ENCODE peak calls at places on chromosomes 12 and 14, in ten cellular contexts. Q is WTC11; G is iPS DF 6.9; K is GM04503; B is Kasumi-1; J is ovary; R is RWPE2; H is midbrain; L is effector CD4-positive, alpha-beta T cell; T is HT-29. S is an unnamed sample.

GRCh38 chr14:104697892-104698583 is 8.6 kb downstream of the INF2 start:
- DNase-seq in Q (no peak), G (no peak), K (no peak), B (no peak), J (no peak), R (no peak), H (no peak), L (no peak), T (no peak), S (no peak)

GRCh38 chr12:230925-231671 is 17.1 kb upstream of the SLC6A12 start:
- DNase-seq in Q (no peak), G (no peak), K (no peak), B (no peak), J (no peak), R (no peak), H (peak), L (no peak), T (no peak), S (no peak)

GRCh38 chr12:120169946-120170345 is 24.6 kb downstream of the GCN1 start:
- DNase-seq in Q (no peak), G (no peak), K (no peak), B (no peak), J (no peak), R (no peak), H (no peak), L (no peak), T (no peak), S (no peak)

GRCh38 chr14:104161601-104162367 is 23.4 kb downstream of the KIF26A start:
- DNase-seq in Q (no peak), G (no peak), K (no peak), B (no peak), J (no peak), R (no peak), H (no peak), L (no peak), T (no peak), S (no peak)

GRCh38 chr12:115709410-115710065 is 568.0 kb downstream of the MED13L start:
- DNase-seq in Q (no peak), G (no peak), K (peak), B (no peak), J (peak), R (no peak), H (no peak), L (no peak), T (no peak), S (no peak)

GRCh38 chr14:97709552-97709951 is 912.4 kb downstream of the VRK1 start:
- DNase-seq in Q (no peak), G (no peak), K (no peak), B (no peak), J (no peak), R (no peak), H (no peak), L (peak), T (no peak), S (no peak)

GRCh38 chr12:108815875-108816594 is 41.3 kb downstream of the SSH1 start:
- DNase-seq in Q (no peak), G (no peak), K (no peak), B (no peak), J (no peak), R (no peak), H (no peak), L (no peak), T (no peak), S (no peak)

GRCh38 chr12:65741662-65742480 is 82.4 kb upstream of the HMGA2 start:
- DNase-seq in Q (peak), G (no peak), K (no peak), B (no peak), J (peak), R (peak), H (peak), L (no peak), T (peak), S (no peak)

GRCh38 chr14:23327947-23328744 is 6.9 kb downstream of the PABPN1 start:
- DNase-seq in Q (peak), G (no peak), K (no peak), B (peak), J (peak), R (no peak), H (peak), L (peak), T (peak), S (peak)

GRCh38 chr12:50066402-50066801 is 9.0 kb downstream of the ASIC1 start:
- DNase-seq in Q (no peak), G (no peak), K (peak), B (peak), J (no peak), R (peak), H (no peak), L (no peak), T (no peak), S (no peak)

GRCh38 chr14:60485600-60486251 is at the start of gene C14orf39:
- DNase-seq in Q (peak), G (no peak), K (no peak), B (no peak), J (no peak), R (no peak), H (no peak), L (no peak), T (no peak), S (no peak)

GRCh38 chr12:92879698-92880322 is 49.3 kb downstream of the EEA1 start:
- DNase-seq in Q (no peak), G (no peak), K (no peak), B (no peak), J (no peak), R (no peak), H (no peak), L (no peak), T (no peak), S (no peak)

GRCh38 chr14:69763761-69764510 is 3.0 kb upstream of the SRSF5 start:
- DNase-seq in Q (no peak), G (no peak), K (no peak), B (peak), J (no peak), R (no peak), H (no peak), L (no peak), T (no peak), S (no peak)

GRCh38 chr14:36556811-36557433 is 25.5 kb downstream of the NKX2-8 start:
- DNase-seq in Q (peak), G (no peak), K (no peak), B (peak), J (no peak), R (no peak), H (peak), L (no peak), T (peak), S (no peak)

GRCh38 chr12:52539024-52539820 is 13.7 kb downstream of the KRT71 start:
- DNase-seq in Q (no peak), G (no peak), K (peak), B (no peak), J (no peak), R (no peak), H (no peak), L (no peak), T (peak), S (peak)

GRCh38 chr14:36069535-36069900 is 107.0 kb downstream of the PTCSC3 start:
- DNase-seq in Q (peak), G (peak), K (no peak), B (peak), J (no peak), R (no peak), H (peak), L (no peak), T (peak), S (peak)

GRCh38 chr12:79422060-79422812 is 268.5 kb downstream of the PAWR start:
- DNase-seq in Q (no peak), G (no peak), K (no peak), B (no peak), J (no peak), R (no peak), H (no peak), L (no peak), T (no peak), S (no peak)

GRCh38 chr12:44544018-44544417 is 332.1 kb downstream of the NELL2 start:
- DNase-seq in Q (no peak), G (no peak), K (no peak), B (no peak), J (no peak), R (no peak), H (no peak), L (no peak), T (no peak), S (no peak)

GRCh38 chr14:96088131-96088880 is 49.1 kb downstream of the C14orf132 start:
- DNase-seq in Q (no peak), G (no peak), K (no peak), B (no peak), J (peak), R (peak), H (no peak), L (no peak), T (no peak), S (no peak)

GRCh38 chr12:114682920-114683708 is 861 bp downstream of the TBX3 start:
- DNase-seq in Q (no peak), G (no peak), K (no peak), B (no peak), J (peak), R (no peak), H (no peak), L (no peak), T (peak), S (no peak)

GRCh38 chr14:71415404-71415690 is 508.1 kb downstream of the PCNX1 start:
- DNase-seq in Q (no peak), G (no peak), K (peak), B (no peak), J (no peak), R (no peak), H (no peak), L (no peak), T (no peak), S (no peak)

GRCh38 chr12:23542187-23542586 is 407.3 kb downstream of the SOX5 start:
- DNase-seq in Q (no peak), G (no peak), K (no peak), B (no peak), J (no peak), R (no peak), H (no peak), L (no peak), T (no peak), S (no peak)

GRCh38 chr14:89954045-89955021 is at the start of gene EFCAB11:
- DNase-seq in Q (peak), G (peak), K (peak), B (peak), J (peak), R (peak), H (peak), L (peak), T (peak), S (peak)

GRCh38 chr12:119715268-119715620 is 47.3 kb downstream of the PRKAB1 start:
- DNase-seq in Q (no peak), G (no peak), K (no peak), B (no peak), J (no peak), R (no peak), H (no peak), L (no peak), T (no peak), S (no peak)

GRCh38 chr14:54497224-54497623 is 8.4 kb upstream of the GMFB start:
- DNase-seq in Q (no peak), G (no peak), K (no peak), B (no peak), J (no peak), R (no peak), H (no peak), L (no peak), T (no peak), S (no peak)

GRCh38 chr12:132356686-132357622 is 27.6 kb upstream of the GALNT9 start:
- DNase-seq in Q (no peak), G (no peak), K (peak), B (peak), J (no peak), R (peak), H (no peak), L (no peak), T (peak), S (no peak)

GRCh38 chr14:91714805-91715204 is 17.1 kb downstream of the CATSPERB start:
- DNase-seq in Q (peak), G (no peak), K (no peak), B (no peak), J (no peak), R (no peak), H (no peak), L (no peak), T (no peak), S (no peak)

GRCh38 chr14:105840266-105841021 is 314.1 kb downstream of the TMEM121 start:
- DNase-seq in Q (no peak), G (no peak), K (no peak), B (no peak), J (no peak), R (peak), H (no peak), L (no peak), T (no peak), S (no peak)

GRCh38 chr14:49935526-49935925 is 42.6 kb downstream of the ARF6 start:
- DNase-seq in Q (no peak), G (no peak), K (no peak), B (no peak), J (no peak), R (no peak), H (no peak), L (no peak), T (no peak), S (no peak)

GRCh38 chr14:50977863-50978520 is 33.7 kb upstream of the PYGL start:
- DNase-seq in Q (no peak), G (no peak), K (no peak), B (no peak), J (no peak), R (no peak), H (no peak), L (no peak), T (no peak), S (no peak)

GRCh38 chr12:40336573-40337199 is 111.9 kb downstream of the LRRK2 start:
- DNase-seq in Q (no peak), G (no peak), K (no peak), B (peak), J (no peak), R (no peak), H (no peak), L (no peak), T (peak), S (no peak)

GRCh38 chr12:101480849-101481248 is 5.7 kb downstream of the SPIC start:
- DNase-seq in Q (no peak), G (no peak), K (no peak), B (no peak), J (no peak), R (no peak), H (no peak), L (no peak), T (no peak), S (no peak)

GRCh38 chr14:99792551-99793212 is 531 bp upstream of the EML1 start:
- DNase-seq in Q (peak), G (no peak), K (no peak), B (no peak), J (peak), R (no peak), H (peak), L (no peak), T (no peak), S (no peak)

GRCh38 chr14:68047910-68048309 is 228.3 kb downstream of the RAD51B start:
- DNase-seq in Q (no peak), G (no peak), K (no peak), B (no peak), J (no peak), R (no peak), H (no peak), L (no peak), T (no peak), S (no peak)

GRCh38 chr14:88005978-88006851 is 1.3 kb downstream of the GPR65 start:
- DNase-seq in Q (no peak), G (no peak), K (no peak), B (peak), J (no peak), R (no peak), H (no peak), L (peak), T (no peak), S (no peak)

GRCh38 chr14:57991353-57991752 is 125.5 kb upstream of the SLC35F4 start:
- DNase-seq in Q (no peak), G (no peak), K (no peak), B (no peak), J (no peak), R (no peak), H (no peak), L (no peak), T (no peak), S (no peak)